ENCODE peak calls at places on chromosomes 13 and 19, in four cellular contexts. M is cardiac muscle cell, B is choroid plexus epithelial cell, L is T-helper 1 cell. F is an unnamed sample.

GRCh38 chr19:56294557-56294956 is 20.1 kb downstream of the ZSCAN5A start:
- DNase-seq in B (peak), L (no peak), M (no peak), F (no peak)

GRCh38 chr19:1041835-1042685 is 2.2 kb downstream of the ABCA7 start:
- DNase-seq in L (no peak), B (no peak), M (no peak), F (no peak)

GRCh38 chr19:43622070-43622469 is 2.6 kb upstream of the ZNF428 start:
- DNase-seq in B (no peak), M (no peak), L (no peak), F (no peak)

GRCh38 chr13:45768668-45769067 is 66.5 kb downstream of the CBY2 start:
- DNase-seq in M (no peak), L (no peak), B (no peak), F (no peak)

GRCh38 chr19:10946964-10947657 is 13.7 kb upstream of the SMARCA4 start:
- DNase-seq in M (peak), B (peak), L (no peak), F (no peak)

GRCh38 chr13:92807343-92807742 is 419.3 kb upstream of the GPC6 start:
- DNase-seq in L (no peak), B (peak), M (peak), F (no peak)

GRCh38 chr13:35771898-35772297 is 295.4 kb upstream of the MAB21L1 start:
- DNase-seq in M (peak), L (no peak), B (peak), F (no peak)

GRCh38 chr13:79317856-79318255 is 88.2 kb downstream of the RBM26 start:
- DNase-seq in B (no peak), M (no peak), L (no peak), F (no peak)

GRCh38 chr13:75417006-75417384 is 65.0 kb downstream of the TBC1D4 start:
- DNase-seq in M (no peak), L (no peak), B (no peak), F (no peak)

GRCh38 chr19:16849168-16849567 is 20.0 kb downstream of the SIN3B start:
- DNase-seq in L (no peak), B (peak), M (no peak), F (no peak)

GRCh38 chr19:23392706-23393105 is 2.6 kb downstream of the ZNF91 start:
- DNase-seq in B (peak), M (no peak), L (no peak), F (no peak)

GRCh38 chr13:43329702-43330101 is 306.3 kb downstream of the DNAJC15 start:
- DNase-seq in L (no peak), M (no peak), B (no peak), F (no peak)

GRCh38 chr13:83890358-83890757 is 8.1 kb upstream of the SLITRK1 start:
- DNase-seq in M (no peak), L (no peak), B (no peak), F (no peak)

GRCh38 chr13:25840261-25840660 is 211.6 kb downstream of the SHISA2 start:
- DNase-seq in L (no peak), B (no peak), M (no peak), F (no peak)

GRCh38 chr13:109336730-109337129 is 449.7 kb downstream of the IRS2 start:
- DNase-seq in B (peak), L (no peak), M (peak), F (peak)

GRCh38 chr19:39401549-39402416 is 4.9 kb upstream of the ZFP36 start:
- DNase-seq in M (peak), L (peak), B (peak), F (peak)

GRCh38 chr19:17938092-17938845 is 5.5 kb downstream of the CCDC124 start:
- DNase-seq in B (peak), L (peak), M (peak), F (peak)

GRCh38 chr19:57245959-57246358 is 5.5 kb downstream of the ZNF805 start:
- DNase-seq in B (no peak), L (no peak), M (no peak), F (no peak)

GRCh38 chr13:114063545-114064515 is 68.6 kb downstream of the RASA3 start:
- DNase-seq in L (no peak), M (peak), B (peak), F (no peak)

GRCh38 chr19:5826531-5827341 is 12.8 kb downstream of the FUT6 start:
- DNase-seq in M (peak), B (no peak), L (peak), F (peak)

GRCh38 chr19:10769533-10770491 is 51.9 kb downstream of the DNM2 start:
- DNase-seq in M (peak), L (no peak), B (peak), F (peak)

GRCh38 chr13:70964124-70964523 is 855.9 kb upstream of the KLHL1 start:
- DNase-seq in M (no peak), B (peak), L (no peak), F (no peak)

GRCh38 chr13:21676611-21677021 is 5.7 kb downstream of the FGF9 start:
- DNase-seq in B (no peak), M (no peak), L (no peak), F (peak)

GRCh38 chr19:49539192-49539952 is 11.6 kb downstream of the RCN3 start:
- DNase-seq in M (no peak), B (no peak), L (no peak), F (no peak)

F was measured in thyroid gland.